ENCODE peak calls at places on chromosomes 13 and 19, in six cellular contexts. R is lower lobe of right lung; W is tibial nerve; B is body of pancreas; Z is mesendoderm; D is effector memory CD4-positive, alpha-beta T cell. U is an unnamed sample. For H3K4me1 and H3K27me3, the result is how much of the 10 kb centered on the place peaks cover.

GRCh38 chr19:47110521-47111080 is 3.0 kb downstream of the ZC3H4 start:
- DNase-seq in Z (peak), B (no peak), W (no peak), D (no peak), R (no peak), U (no peak)

GRCh38 chr13:26785845-26786630 is 25.5 kb upstream of the GPR12 start:
- DNase-seq in B (peak), W (peak), R (no peak), D (peak), Z (peak), U (no peak)

GRCh38 chr19:10820173-10820572 is 15.8 kb downstream of the TMED1 start:
- DNase-seq in R (no peak), W (no peak), D (no peak), B (no peak), Z (peak), U (no peak)

GRCh38 chr13:19681517-19681916 is 48.1 kb downstream of the MPHOSPH8 start:
- DNase-seq in R (no peak), B (no peak), W (no peak), Z (peak), D (no peak), U (no peak)

GRCh38 chr13:18951412-18951811 is 230.2 kb downstream of the TUBA3C start:
- DNase-seq in B (no peak), Z (no peak), W (no peak), R (no peak), D (no peak), U (no peak)

GRCh38 chr19:46670874-46671273 is 9.9 kb upstream of the DACT3 start:
- DNase-seq in B (no peak), W (no peak), D (no peak), Z (no peak), R (no peak), U (no peak)

GRCh38 chr19:46297700-46298476 is 1.0 kb downstream of the HIF3A start:
- DNase-seq in D (no peak), Z (no peak), B (peak), R (peak), W (peak), U (no peak)

GRCh38 chr19:4589579-4590410 is 30.3 kb upstream of the SEMA6B start:
- DNase-seq in W (no peak), B (no peak), Z (peak), R (no peak), D (no peak), U (peak)

GRCh38 chr13:95552539-95553270 is at the start of gene CLDN10:
- DNase-seq in Z (peak), D (no peak), W (no peak), B (peak), R (no peak), U (no peak)

GRCh38 chr19:49588370-49589122 is 2.4 kb upstream of the PRR12 start:
- DNase-seq in Z (no peak), R (no peak), B (no peak), W (no peak), D (no peak), U (no peak)

GRCh38 chr13:51000058-51000457 is 90.5 kb downstream of the RNASEH2B start:
- DNase-seq in W (no peak), R (no peak), B (no peak), D (no peak), Z (no peak), U (no peak)

GRCh38 chr19:29517412-29517811 is 8.4 kb upstream of the VSTM2B start:
- DNase-seq in W (no peak), D (no peak), B (no peak), R (peak), Z (no peak), U (no peak)

GRCh38 chr13:98721825-98722510 is 30.5 kb downstream of the SLC15A1 start:
- DNase-seq in D (no peak), W (no peak), Z (no peak), B (no peak), R (no peak), U (no peak)

GRCh38 chr19:55210120-55210493 is 806 bp upstream of the PTPRH start:
- DNase-seq in R (no peak), W (no peak), D (no peak), Z (no peak), B (peak), U (no peak)

GRCh38 chr13:44805623-44806022 is 183.6 kb downstream of the NUFIP1 start:
- DNase-seq in R (no peak), Z (no peak), W (no peak), D (no peak), B (no peak), U (no peak)

GRCh38 chr19:51366999-51367564 is 894 bp upstream of the ETFB start:
- DNase-seq in B (no peak), R (peak), D (peak), W (no peak), Z (no peak), U (no peak)

GRCh38 chr19:47122359-47123335 is 8.0 kb upstream of the SAE1 start:
- DNase-seq in R (no peak), W (no peak), Z (no peak), D (no peak), B (no peak), U (peak)

GRCh38 chr13:44249439-44249838 is 124.2 kb upstream of the SERP2 start:
- DNase-seq in Z (peak), R (no peak), D (no peak), W (peak), B (peak), U (peak)

GRCh38 chr19:582497-583197 is 7.0 kb upstream of the HCN2 start:
- DNase-seq in R (no peak), D (no peak), B (no peak), W (no peak), Z (no peak), U (no peak)

GRCh38 chr13:112775791-112776279 is 86.0 kb downstream of the ATP11A start:
- DNase-seq in D (no peak), B (no peak), W (no peak), R (peak), Z (peak), U (no peak)

GRCh38 chr19:56400485-56400884 is 3.6 kb upstream of the ZNF583 start:
- DNase-seq in D (no peak), Z (no peak), W (no peak), R (no peak), B (no peak), U (no peak)

GRCh38 chr13:113005997-113006396 is 37.0 kb downstream of the MCF2L start:
- DNase-seq in D (no peak), W (no peak), Z (no peak), R (no peak), B (no peak), U (no peak)

GRCh38 chr19:32343550-32344262 is 1.7 kb upstream of the ZNF507 start:
- DNase-seq in Z (peak), D (no peak), R (no peak), B (no peak), W (no peak), U (peak)

GRCh38 chr19:4678881-4679379 is 8.8 kb upstream of the MYDGF start:
- DNase-seq in Z (peak), R (no peak), D (no peak), W (no peak), B (no peak), U (peak)

GRCh38 chr19:1619703-1620102 is 14.4 kb upstream of the UQCR11 start:
- DNase-seq in B (no peak), W (no peak), Z (no peak), R (no peak), D (no peak), U (no peak)

GRCh38 chr13:110835721-110836599 is 78.9 kb downstream of the ANKRD10 start:
- DNase-seq in W (no peak), D (no peak), R (no peak), B (no peak), Z (no peak), U (no peak)

GRCh38 chr13:41931337-41931736 is 29.6 kb downstream of the VWA8 start:
- DNase-seq in W (no peak), D (no peak), Z (no peak), B (no peak), R (no peak), U (no peak)

GRCh38 chr19:28488006-28488405 is 724.9 kb downstream of the UQCRFS1 start:
- DNase-seq in B (no peak), Z (no peak), W (no peak), R (no peak), D (no peak), U (no peak)

GRCh38 chr19:7544626-7545025 is 9.1 kb downstream of the PNPLA6 start:
- DNase-seq in Z (no peak), D (no peak), W (no peak), B (no peak), R (peak), U (no peak)

GRCh38 chr19:45765365-45766292 is 3.4 kb downstream of the SIX5 start:
- DNase-seq in D (no peak), R (no peak), W (no peak), Z (no peak), B (no peak), U (no peak)

GRCh38 chr19:50646074-50646807 is 3.0 kb upstream of the C19orf81 start:
- DNase-seq in W (no peak), R (no peak), D (no peak), Z (no peak), B (no peak), U (no peak)

GRCh38 chr13:75621147-75621546 is 15.0 kb upstream of the LMO7 start:
- DNase-seq in Z (no peak), B (no peak), W (no peak), R (no peak), D (no peak), U (no peak)

GRCh38 chr13:86741762-86742285 is 929.3 kb upstream of the SLITRK5 start:
- DNase-seq in B (no peak), Z (peak), R (no peak), D (no peak), W (no peak), U (no peak)

GRCh38 chr13:30340367-30341184 is 33.2 kb upstream of the KATNAL1 start:
- DNase-seq in B (no peak), W (peak), R (no peak), D (no peak), Z (peak), U (no peak)

GRCh38 chr19:56014765-56015164 is 28.2 kb downstream of the NLRP5 start:
- DNase-seq in B (no peak), W (no peak), D (no peak), R (no peak), Z (no peak), U (no peak)

GRCh38 chr19:16347706-16348105 is 23.1 kb downstream of the KLF2 start:
- DNase-seq in D (no peak), B (no peak), Z (no peak), W (no peak), R (no peak), U (no peak)

GRCh38 chr19:6101991-6102390 is 8.3 kb downstream of the RFX2 start:
- DNase-seq in R (no peak), W (no peak), B (no peak), D (no peak), Z (no peak), U (no peak)
- H3K4me1 ChIP-seq in R (half or more), W (half or more), B (under half), D (under half), Z (under half), U (under half)

DNA sequence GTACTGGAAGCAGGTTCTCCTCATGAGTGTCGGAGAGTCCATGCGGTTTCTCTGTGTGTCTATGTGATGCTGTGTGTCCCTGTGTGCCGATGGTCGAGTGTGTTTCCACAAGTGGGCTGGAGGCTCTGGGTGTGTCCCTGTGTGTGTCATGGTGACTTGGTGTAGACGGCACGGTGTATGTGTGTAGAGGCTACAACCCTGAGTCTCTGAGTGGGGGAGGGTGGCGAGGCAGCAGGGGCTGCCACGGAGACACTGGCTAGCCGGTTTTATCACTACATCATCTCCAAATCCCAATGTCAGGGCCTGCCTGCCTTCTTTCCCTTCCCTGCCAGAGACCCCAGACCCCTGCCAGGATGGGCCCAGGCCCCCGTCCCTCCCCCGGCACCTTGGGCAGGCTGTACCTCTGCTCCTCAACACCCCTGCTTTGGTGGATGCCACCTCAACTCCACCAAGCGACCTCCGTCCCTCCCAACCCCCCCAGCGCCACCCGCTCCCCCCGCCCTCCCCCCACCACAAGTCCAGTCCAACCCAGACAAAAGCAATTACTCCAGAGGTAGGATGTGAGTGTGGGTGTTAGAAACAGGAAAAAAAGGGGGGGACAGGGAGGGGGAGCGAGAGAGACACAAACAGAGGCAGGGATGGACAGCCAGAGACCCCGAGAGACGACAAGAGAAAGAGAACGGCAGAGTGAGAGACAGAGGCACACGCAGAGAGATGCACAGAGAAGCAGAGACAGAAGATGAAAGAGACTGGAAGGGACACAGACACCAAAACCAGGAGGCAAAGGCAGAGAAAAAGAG is 21.6 kb upstream of the POU2F2 start:
- DNase-seq in R (no peak), B (no peak), W (no peak), Z (no peak), D (no peak), U (no peak)
- H3K27me3 ChIP-seq in R (under half), B (under half), W (under half), Z (under half), D (under half), U (under half)

GRCh38 chr19:34188388-34188787 is 16.1 kb downstream of the LSM14A start:
- DNase-seq in D (no peak), W (no peak), B (no peak), R (no peak), Z (no peak), U (no peak)
- H3K4me1 ChIP-seq in D (under half), W (half or more), B (half or more), R (half or more), Z (under half), U (under half)

DNA sequence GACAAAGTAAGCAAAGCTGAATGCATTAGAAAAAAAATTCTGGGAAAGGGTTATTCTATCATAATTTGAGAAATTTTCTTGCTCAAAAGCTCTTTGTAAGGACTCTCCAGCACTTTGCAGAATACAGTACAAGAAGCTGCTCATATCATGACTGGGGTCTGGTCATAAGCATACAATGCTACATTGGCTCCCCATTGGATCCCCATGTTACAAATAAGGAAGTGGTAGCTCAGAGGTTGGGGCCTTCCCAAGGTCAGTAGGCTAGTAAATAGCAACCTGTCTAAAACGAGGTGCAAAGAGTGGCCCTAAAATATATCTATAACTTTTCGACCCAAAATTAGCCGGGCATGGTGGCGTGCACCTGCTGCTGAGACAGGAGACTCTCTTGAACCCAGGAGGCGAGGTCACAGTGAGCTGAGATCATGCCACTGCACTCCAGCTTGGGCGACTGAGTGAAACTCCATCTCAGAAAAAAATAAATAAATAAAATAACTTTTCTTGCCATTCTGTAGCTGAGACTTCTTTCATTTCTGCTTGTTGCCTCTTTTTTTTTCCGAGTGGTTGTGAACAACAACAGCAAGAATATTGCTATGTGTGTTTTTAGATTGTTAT is 10.1 kb downstream of the CDX2 start:
- DNase-seq in R (no peak), B (no peak), W (no peak), Z (no peak), D (no peak), U (no peak)
- H3K27me3 ChIP-seq in R (half or more), B (under half), W (under half), Z (under half), D (under half), U (under half)

GRCh38 chr19:30898353-30899103 is 450.7 kb downstream of the TSHZ3 start:
- DNase-seq in R (no peak), D (no peak), Z (peak), W (no peak), B (no peak), U (no peak)
- H3K4me1 ChIP-seq in R (under half), D (under half), Z (under half), W (under half), B (under half), U (under half)

GRCh38 chr19:18608102-18608804 is 1.7 kb upstream of the CRLF1 start:
- DNase-seq in B (no peak), Z (no peak), W (no peak), R (no peak), D (no peak), U (no peak)

GRCh38 chr19:18610556-18611326 is 1.9 kb upstream of the TMEM59L start:
- DNase-seq in W (no peak), Z (no peak), R (no peak), D (no peak), B (no peak), U (no peak)

GRCh38 chr19:18610245-18610555 is 2.5 kb upstream of the TMEM59L start:
- DNase-seq in W (no peak), D (no peak), R (no peak), Z (no peak), B (no peak), U (no peak)

GRCh38 chr19:18608805-18609716 is 2.5 kb upstream of the CRLF1 start:
- DNase-seq in Z (no peak), R (no peak), B (no peak), D (no peak), W (no peak), U (no peak)

GRCh38 chr19:18609717-18610051 is 3.0 kb upstream of the TMEM59L start:
- DNase-seq in W (no peak), Z (no peak), B (no peak), D (no peak), R (no peak), U (no peak)
- H3K27me3 ChIP-seq in W (under half), Z (half or more), B (under half), D (half or more), R (half or more), U (under half)

DNA sequence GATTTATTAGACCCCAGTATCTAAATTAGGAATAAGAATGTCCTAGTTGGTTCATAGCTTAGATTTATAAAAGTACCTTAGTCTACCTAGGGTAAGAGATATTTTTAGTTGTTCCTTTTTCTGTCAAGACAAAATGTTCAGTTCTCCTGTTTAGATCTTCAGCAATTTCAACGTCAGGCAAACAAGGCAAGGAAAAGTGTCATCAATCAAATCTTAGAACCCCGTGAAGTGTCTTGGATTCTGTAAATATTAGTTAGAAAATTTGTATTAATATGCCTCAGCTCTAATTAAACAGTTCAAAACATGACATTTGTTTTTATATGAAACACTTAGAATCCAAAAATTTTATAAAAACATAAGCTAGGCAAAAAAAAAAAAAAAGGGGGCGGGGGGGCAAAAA is 296.6 kb downstream of the PCDH9 start:
- DNase-seq in B (no peak), R (no peak), D (no peak), Z (no peak), W (no peak), U (no peak)
- H3K4me1 ChIP-seq in B (under half), R (under half), D (under half), Z (under half), W (under half), U (under half)

U was measured in Caco-2.